ENCODE peak calls at places on chromosomes 13 and 19, in four cellular contexts. L, P, F and R are unnamed samples.

GRCh38 chr19:37583340-37583739 is 11.3 kb downstream of the ZNF571 start:
- DNase-seq in L (no peak), P (no peak), F (no peak), R (no peak)

GRCh38 chr13:34933349-34933748 is 8.7 kb upstream of the NBEA start:
- DNase-seq in L (no peak), P (no peak), F (no peak), R (no peak)

GRCh38 chr13:44906758-44907157 is 82.5 kb downstream of the NUFIP1 start:
- DNase-seq in L (peak), P (peak), F (no peak), R (no peak)

GRCh38 chr13:23820530-23820929 is 68.7 kb downstream of the MIPEP start:
- DNase-seq in L (no peak), P (no peak), F (no peak), R (no peak)

GRCh38 chr13:30340367-30341184 is 33.2 kb upstream of the KATNAL1 start:
- DNase-seq in L (peak), P (peak), F (no peak), R (no peak)

GRCh38 chr19:55681131-55682087 is 6.4 kb downstream of the EPN1 start:
- DNase-seq in L (no peak), P (no peak), F (no peak), R (no peak)

GRCh38 chr19:17548145-17548544 is 7.3 kb upstream of the COLGALT1 start:
- DNase-seq in L (no peak), P (no peak), F (no peak), R (no peak)

GRCh38 chr19:47107201-47107952 is 6.2 kb downstream of the ZC3H4 start:
- DNase-seq in L (no peak), P (no peak), F (peak), R (no peak)

GRCh38 chr19:40231544-40232424 is 5.3 kb upstream of the CCNP start:
- DNase-seq in L (no peak), P (no peak), F (no peak), R (no peak)

GRCh38 chr13:30169442-30169841 is 137.9 kb downstream of the KATNAL1 start:
- DNase-seq in L (no peak), P (no peak), F (no peak), R (no peak)

GRCh38 chr13:54536112-54536511 is 1507.5 kb downstream of the OLFM4 start:
- DNase-seq in L (no peak), P (no peak), F (no peak), R (no peak)

GRCh38 chr19:19500975-19501644 is 14.2 kb downstream of the TSSK6 start:
- DNase-seq in L (no peak), P (no peak), F (no peak), R (no peak)

GRCh38 chr13:110361365-110361911 is 54.4 kb downstream of the COL4A2 start:
- DNase-seq in L (peak), P (peak), F (no peak), R (no peak)

GRCh38 chr13:70523622-70524021 is 415.4 kb upstream of the KLHL1 start:
- DNase-seq in L (no peak), P (no peak), F (no peak), R (no peak)

GRCh38 chr19:27775395-27775794 is 1437.6 kb downstream of the UQCRFS1 start:
- DNase-seq in L (no peak), P (no peak), F (no peak), R (no peak)

GRCh38 chr13:108961542-108962125 is 332.2 kb downstream of the MYO16 start:
- DNase-seq in L (peak), P (no peak), F (no peak), R (no peak)

GRCh38 chr13:94431569-94431968 is 47.9 kb downstream of the DCT start:
- DNase-seq in L (no peak), P (no peak), F (no peak), R (no peak)

GRCh38 chr13:80463673-80464352 is 122.9 kb upstream of the SPRY2 start:
- DNase-seq in L (no peak), P (no peak), F (no peak), R (no peak)

GRCh38 chr13:80469841-80470378 is 129.0 kb upstream of the SPRY2 start:
- DNase-seq in L (no peak), P (peak), F (no peak), R (no peak)

GRCh38 chr13:80465321-80465720 is 124.4 kb upstream of the SPRY2 start:
- DNase-seq in L (no peak), P (no peak), F (no peak), R (no peak)

GRCh38 chr13:80473695-80474094 is 132.8 kb upstream of the SPRY2 start:
- DNase-seq in L (no peak), P (no peak), F (no peak), R (no peak)

DNA sequence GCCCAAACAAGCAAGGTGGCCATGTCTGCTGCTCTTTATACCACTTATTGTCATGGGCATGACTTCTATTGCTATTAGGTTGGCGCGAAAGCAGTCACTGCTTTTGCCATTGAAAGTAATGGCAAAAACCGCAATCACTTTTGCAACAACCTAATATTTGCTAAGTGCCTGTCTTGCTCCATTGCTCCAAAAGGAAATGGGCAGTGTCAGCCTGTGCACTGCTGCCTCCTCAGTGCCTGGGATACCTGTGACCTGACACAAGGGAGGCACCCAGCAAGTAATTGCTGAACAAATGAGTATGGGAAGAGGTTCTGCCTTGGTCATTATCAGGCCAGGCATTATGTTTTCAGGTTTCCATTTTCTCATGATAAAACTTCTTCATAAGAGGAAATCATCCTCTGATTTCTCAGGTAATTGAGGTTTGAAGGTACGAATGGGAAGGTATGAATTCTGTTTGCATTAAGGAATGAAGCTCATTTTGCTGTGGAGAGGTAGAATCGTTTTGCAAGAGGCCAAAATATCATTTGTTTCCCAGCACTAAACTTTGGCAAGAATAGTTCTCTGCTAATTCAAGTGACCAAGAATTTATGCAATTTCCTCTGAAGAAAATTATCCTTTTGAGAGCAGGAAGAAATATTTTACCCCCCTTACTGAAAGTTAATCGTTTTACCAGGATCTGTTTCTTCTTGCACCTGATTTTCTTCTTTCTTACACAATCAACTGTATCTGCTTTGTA is 128.3 kb upstream of the SPRY2 start:
- DNase-seq in L (no peak), P (no peak), F (no peak), R (no peak)
- TF ChIP-seq CTCF in L (no peak), P (no peak), F (no peak), R (no peak)

GRCh38 chr13:19072543-19072942 is 109.1 kb downstream of the TUBA3C start:
- DNase-seq in L (no peak), P (no peak), F (no peak), R (no peak)

GRCh38 chr13:19071161-19071936 is 110.3 kb downstream of the TUBA3C start:
- DNase-seq in L (no peak), P (no peak), F (no peak), R (no peak)

GRCh38 chr13:19067767-19068166 is 113.9 kb downstream of the TUBA3C start:
- DNase-seq in L (no peak), P (no peak), F (no peak), R (no peak)

GRCh38 chr13:19070398-19070735 is 111.3 kb downstream of the TUBA3C start:
- DNase-seq in L (no peak), P (no peak), F (no peak), R (no peak)

GRCh38 chr13:19069684-19070397 is 111.8 kb downstream of the TUBA3C start:
- DNase-seq in L (no peak), P (no peak), F (no peak), R (no peak)
- TF ChIP-seq CTCF in L (no peak), P (no peak), F (no peak), R (no peak)

DNA sequence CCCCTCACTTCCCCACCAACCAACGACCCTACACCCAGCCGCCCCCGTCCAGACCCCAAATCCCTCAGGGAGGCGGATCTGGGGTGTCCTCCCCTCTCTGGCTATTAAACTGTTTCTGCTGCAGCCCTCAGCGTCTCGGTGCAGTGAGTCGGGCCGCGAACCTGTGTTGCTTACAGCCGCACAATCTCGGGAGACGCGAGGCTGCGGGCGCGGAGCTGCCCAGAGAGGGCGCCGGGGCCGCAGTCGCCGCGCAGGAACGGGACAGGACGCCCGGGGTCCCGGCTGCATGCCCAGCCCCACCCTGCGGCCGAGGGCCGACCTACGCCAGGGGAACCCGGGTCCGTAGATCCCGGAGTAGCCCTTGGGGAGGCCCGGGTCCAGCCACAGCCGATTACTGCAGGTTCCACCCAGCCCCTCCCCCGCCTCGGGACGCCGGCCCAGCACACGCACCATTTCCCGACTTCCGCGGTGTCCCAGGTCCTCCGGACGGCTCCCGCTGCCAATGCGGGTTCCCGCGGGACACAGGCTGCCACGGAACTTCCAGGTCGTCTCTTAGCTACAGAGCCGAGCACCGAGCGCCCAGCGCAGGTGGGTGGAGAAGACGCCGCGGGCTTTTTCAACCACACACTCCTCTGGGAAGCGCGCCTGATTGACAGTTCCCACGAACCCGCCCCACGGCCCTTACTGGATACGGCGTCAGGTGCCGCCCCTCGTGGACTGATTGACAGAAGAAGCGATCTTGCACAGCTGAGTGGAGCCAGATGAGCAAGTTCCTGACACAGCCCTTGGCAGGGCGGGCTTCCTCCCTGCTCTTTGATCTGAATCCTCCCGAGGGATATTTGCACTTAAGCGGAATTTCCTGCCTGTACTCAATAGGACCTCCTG is at the start of gene ZNF799:
- DNase-seq in L (peak), P (peak), F (peak), R (peak)
- TF ChIP-seq CTCF in L (no peak), P (no peak), F (no peak), R (no peak)

GRCh38 chr19:44890366-44891015 is 563 bp upstream of the TOMM40 start:
- DNase-seq in L (peak), P (peak), F (peak), R (peak)

GRCh38 chr19:44887648-44888047 is 3.4 kb upstream of the TOMM40 start:
- DNase-seq in L (no peak), P (no peak), F (no peak), R (no peak)

GRCh38 chr19:44892932-44893331 is 1.9 kb downstream of the TOMM40 start:
- DNase-seq in L (no peak), P (no peak), F (no peak), R (no peak)

GRCh38 chr19:44891016-44891882 is at the start of gene TOMM40:
- DNase-seq in L (no peak), P (no peak), F (peak), R (peak)

DNA sequence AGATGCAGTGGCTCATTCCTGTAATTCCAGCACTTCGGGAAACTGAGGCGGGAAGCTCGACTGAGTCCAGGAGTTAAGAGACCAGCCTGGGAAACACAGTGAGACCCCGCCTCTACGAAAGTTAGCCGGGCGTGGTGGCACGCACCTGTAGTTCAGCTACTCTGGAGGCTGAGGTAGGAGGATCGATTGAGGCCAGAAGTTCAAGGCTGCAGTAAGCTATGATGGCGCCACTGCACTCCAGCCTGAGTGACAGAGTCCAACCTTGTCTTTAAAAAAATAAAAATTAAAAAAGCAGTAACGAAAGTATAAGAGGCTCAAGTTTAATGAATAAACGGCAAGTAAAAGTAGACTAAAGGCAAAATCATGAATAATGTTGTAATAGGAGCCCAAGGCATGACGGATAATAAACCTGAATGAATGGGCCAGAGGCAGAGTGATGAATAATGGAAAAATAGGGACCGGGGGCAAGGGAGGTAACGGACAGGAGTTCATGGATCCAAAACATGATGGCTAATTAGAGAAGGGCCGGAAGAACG is 1.2 kb upstream of the TOMM40 start:
- DNase-seq in L (no peak), P (no peak), F (no peak), R (no peak)
- TF ChIP-seq CTCF in L (no peak), P (no peak), F (no peak), R (no peak)

GRCh38 chr19:4586691-4587090 is 27.2 kb upstream of the SEMA6B start:
- DNase-seq in L (no peak), P (no peak), F (no peak), R (no peak)

GRCh38 chr19:4585556-4585955 is 26.1 kb upstream of the SEMA6B start:
- DNase-seq in L (no peak), P (no peak), F (no peak), R (no peak)

GRCh38 chr19:4584670-4585460 is 25.4 kb upstream of the SEMA6B start:
- DNase-seq in L (no peak), P (no peak), F (no peak), R (no peak)

GRCh38 chr19:4587527-4587926 is 28.0 kb upstream of the SEMA6B start:
- DNase-seq in L (no peak), P (no peak), F (no peak), R (no peak)

DNA sequence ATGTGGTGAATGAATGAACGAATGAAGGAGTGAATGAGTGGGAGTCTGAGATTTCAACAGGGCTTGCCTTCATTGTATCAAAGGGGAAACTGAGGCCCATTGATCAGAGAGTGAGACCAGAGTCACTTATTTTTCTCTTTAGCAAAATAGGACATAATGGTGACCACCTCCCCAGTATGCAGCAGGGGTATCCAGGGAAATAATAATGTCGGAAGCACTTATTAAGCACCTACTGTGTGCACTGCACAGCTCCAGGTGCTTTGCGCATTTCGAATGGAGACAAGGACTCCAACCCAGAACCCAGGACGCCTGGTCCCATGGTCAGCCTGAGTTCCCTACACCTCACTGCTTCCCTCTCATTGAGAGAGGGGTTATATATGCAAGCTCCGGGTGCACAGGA is 26.8 kb upstream of the SEMA6B start:
- DNase-seq in L (no peak), P (no peak), F (no peak), R (no peak)
- TF ChIP-seq CTCF in L (no peak), P (no peak), F (no peak), R (no peak)

DNA sequence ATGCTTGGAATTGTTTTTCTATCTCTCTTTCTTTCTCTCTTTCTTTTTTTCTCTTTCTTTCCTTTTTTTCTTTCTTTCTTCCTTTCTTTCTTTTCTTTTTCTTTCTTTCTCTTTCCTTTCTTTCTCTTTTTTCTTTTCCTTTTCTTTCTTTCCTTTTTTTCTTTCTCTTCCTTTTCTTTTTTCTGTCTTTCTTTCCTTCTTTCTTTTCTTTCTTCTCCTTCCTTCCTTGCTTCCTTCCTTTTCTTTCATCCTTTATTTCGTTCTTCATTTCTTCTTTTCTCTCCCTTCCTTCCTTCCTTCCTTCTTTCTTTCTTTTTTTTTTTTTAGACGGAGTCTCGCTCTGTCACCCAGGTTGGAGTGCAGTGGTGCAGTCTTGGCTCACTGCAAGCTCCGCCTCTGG is 1.9 kb upstream of the MEX3D start:
- DNase-seq in L (no peak), P (no peak), F (no peak), R (no peak)
- TF ChIP-seq CTCF in L (no peak), P (no peak), F (peak), R (no peak)

GRCh38 chr13:97574926-97575325 is 141.0 kb downstream of the RAP2A start:
- DNase-seq in L (no peak), P (no peak), F (no peak), R (no peak)
- TF ChIP-seq CTCF in L (peak), P (peak), F (no peak), R (no peak)

GRCh38 chr13:49308977-49309408 is 61.3 kb downstream of the CDADC1 start:
- DNase-seq in L (no peak), P (peak), F (no peak), R (no peak)

GRCh38 chr13:49314344-49314882 is 66.7 kb downstream of the CDADC1 start:
- DNase-seq in L (peak), P (no peak), F (no peak), R (no peak)

GRCh38 chr13:49310251-49310650 is 62.5 kb downstream of the CDADC1 start:
- DNase-seq in L (no peak), P (no peak), F (no peak), R (no peak)

GRCh38 chr13:49315036-49315565 is 67.4 kb downstream of the CDADC1 start:
- DNase-seq in L (no peak), P (no peak), F (no peak), R (no peak)

DNA sequence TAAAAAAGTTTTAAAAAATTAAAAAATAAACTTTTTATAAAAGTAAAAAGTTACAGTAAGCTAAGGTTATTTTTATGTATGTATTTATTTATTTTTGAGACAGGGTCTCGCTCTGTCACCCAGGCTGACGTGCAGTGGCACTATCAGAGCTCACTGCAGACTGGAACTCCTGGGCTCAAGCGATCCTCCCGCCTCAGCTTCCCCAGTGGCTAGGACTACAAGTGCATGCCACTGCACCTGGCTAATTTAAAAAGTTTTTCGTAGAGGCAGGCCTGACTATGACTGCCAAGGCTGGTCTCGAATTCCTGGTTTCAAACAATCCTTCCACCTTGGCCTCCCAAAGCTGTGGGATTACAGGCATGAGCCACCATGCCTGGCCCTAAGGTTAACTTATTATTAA is 64.1 kb downstream of the CDADC1 start:
- DNase-seq in L (no peak), P (no peak), F (no peak), R (no peak)
- TF ChIP-seq CTCF in L (no peak), P (no peak), F (no peak), R (no peak)

DNA sequence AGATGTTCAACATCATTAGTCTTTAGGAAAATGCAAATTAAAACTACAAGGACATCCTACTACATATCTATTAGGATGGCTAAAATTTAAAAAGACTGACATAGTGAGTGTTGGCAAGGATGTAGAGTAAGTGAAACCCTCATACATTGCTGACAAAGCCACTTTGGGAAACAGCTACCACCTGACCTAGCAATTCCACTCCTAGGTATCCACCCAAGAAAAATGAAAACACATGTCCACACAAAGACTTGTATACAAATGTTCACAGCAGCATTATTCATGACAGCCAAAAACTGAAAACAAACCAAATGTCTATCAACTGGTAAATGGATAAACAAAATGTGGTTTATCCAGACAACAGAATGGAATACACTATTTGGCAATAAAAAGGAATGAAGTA is 51.7 kb upstream of the DOCK9 start:
- DNase-seq in L (no peak), P (no peak), F (no peak), R (no peak)
- TF ChIP-seq CTCF in L (no peak), P (no peak), F (no peak), R (no peak)